ENCODE peak calls at places on chromosomes 11 and 22, in four cellular contexts. Y is keratinocyte, Q is adrenal gland, V is transverse colon. C is an unnamed sample.

GRCh38 chr11:119025978-119026766 is 4.5 kb downstream of the SLC37A4 start:
- DNase-seq in Y (no peak), Q (no peak), V (no peak), C (no peak)

GRCh38 chr11:14742849-14743248 is 99.2 kb downstream of the PDE3B start:
- DNase-seq in Y (no peak), Q (no peak), V (no peak), C (no peak)

GRCh38 chr11:27460571-27460970 is 12.0 kb downstream of the LGR4 start:
- DNase-seq in Y (no peak), Q (no peak), V (no peak), C (no peak)

GRCh38 chr11:36022891-36023290 is 79.0 kb downstream of the LDLRAD3 start:
- DNase-seq in Y (no peak), Q (no peak), V (no peak), C (no peak)

GRCh38 chr11:126118806-126119205 is 56.1 kb upstream of the CDON start:
- DNase-seq in Y (no peak), Q (no peak), V (no peak), C (no peak)

GRCh38 chr11:6323291-6323905 is 3.1 kb upstream of the CAVIN3 start:
- DNase-seq in Y (no peak), Q (no peak), V (no peak), C (no peak)

GRCh38 chr11:103700605-103701004 is 335.8 kb upstream of the DDI1 start:
- DNase-seq in Y (no peak), Q (peak; percentile 4), V (no peak), C (peak; percentile 85)

GRCh38 chr22:38733329-38734202 is 22.2 kb downstream of the SUN2 start:
- DNase-seq in Y (no peak), Q (peak; percentile 76), V (peak; percentile 70), C (peak; percentile 32)

GRCh38 chr11:92269021-92269420 is 44.4 kb downstream of the FAT3 start:
- DNase-seq in Y (no peak), Q (no peak), V (no peak), C (peak; percentile 75)

GRCh38 chr11:123678246-123678645 is 23.8 kb upstream of the SCN3B start:
- DNase-seq in Y (no peak), Q (no peak), V (no peak), C (no peak)

GRCh38 chr11:10809373-10810199 is 860 bp upstream of the EIF4G2 start:
- DNase-seq in Y (no peak), Q (peak; percentile 49), V (peak; percentile 46), C (peak; percentile 84)

GRCh38 chr11:120137187-120137610 is 714 bp downstream of the TRIM29 start:
- DNase-seq in Y (no peak), Q (no peak), V (peak; percentile 4), C (no peak)

GRCh38 chr11:124917115-124917637 is 1.9 kb upstream of the HEPN1 start:
- DNase-seq in Y (no peak), Q (no peak), V (no peak), C (peak; percentile 81)

GRCh38 chr11:131546218-131546895 is 175.9 kb downstream of the NTM start:
- DNase-seq in Y (no peak), Q (no peak), V (no peak), C (no peak)

GRCh38 chr11:34732831-34733230 is 111.9 kb downstream of the EHF start:
- DNase-seq in Y (no peak), Q (no peak), V (no peak), C (no peak)

GRCh38 chr11:76598426-76598839 is 72.1 kb downstream of the LRRC32 start:
- DNase-seq in Y (no peak), Q (peak; percentile 66), V (no peak), C (peak; percentile 73)

GRCh38 chr11:12170984-12171383 is 60.6 kb downstream of the MICAL2 start:
- DNase-seq in Y (no peak), Q (peak; percentile 37), V (no peak), C (peak; percentile 85)

GRCh38 chr11:122672892-122673291 is 17.4 kb downstream of the UBASH3B start:
- DNase-seq in Y (no peak), Q (peak; percentile 59), V (peak; percentile 16), C (no peak)

GRCh38 chr22:50071432-50072166 is 13.5 kb upstream of the TTLL8 start:
- DNase-seq in Y (no peak), Q (no peak), V (no peak), C (no peak)

GRCh38 chr22:30902496-30903357 is 65.8 kb downstream of the MORC2 start:
- DNase-seq in Y (no peak), Q (no peak), V (no peak), C (peak; percentile 19)

GRCh38 chr22:46923394-46923793 is 160.9 kb downstream of the TBC1D22A start:
- DNase-seq in Y (no peak), Q (no peak), V (no peak), C (no peak)

GRCh38 chr22:45504703-45505341 is 2.1 kb downstream of the FBLN1 start:
- DNase-seq in Y (no peak), Q (no peak), V (no peak), C (peak; percentile 80)
- TF ChIP-seq CTCF in Y (no peak), Q (no peak), V (no peak), C (no peak)

GRCh38 chr22:26485991-26486390 is 2.3 kb downstream of the SRRD start:
- DNase-seq in Y (no peak), Q (no peak), V (no peak), C (no peak)

GRCh38 chr22:26485013-26485412 is 1.3 kb downstream of the SRRD start:
- DNase-seq in Y (no peak), Q (no peak), V (no peak), C (no peak)

GRCh38 chr22:26484360-26484706 is 656 bp downstream of the SRRD start:
- DNase-seq in Y (no peak), Q (no peak), V (no peak), C (no peak)

GRCh38 chr22:26487996-26488395 is 4.3 kb downstream of the SRRD start:
- DNase-seq in Y (no peak), Q (no peak), V (no peak), C (peak; percentile 39)

DNA sequence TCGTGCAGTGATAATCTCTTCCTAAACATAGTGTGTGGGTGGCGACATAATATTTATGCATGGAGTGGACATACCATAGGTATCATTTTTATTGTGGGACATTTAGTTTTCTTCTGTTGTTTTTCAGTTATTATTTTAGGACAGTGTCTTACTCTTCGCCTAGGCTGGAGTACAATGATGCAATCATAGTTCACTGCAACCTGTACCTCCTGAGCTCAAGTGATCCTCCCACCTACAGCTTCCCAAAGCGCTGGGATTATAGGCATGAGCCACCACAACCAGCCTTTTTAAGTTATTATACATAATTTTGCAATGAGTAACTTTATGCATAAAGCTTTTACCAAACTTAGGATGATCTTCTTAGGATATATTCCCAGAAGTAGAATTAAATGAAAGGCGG is 2.7 kb downstream of the SRRD start:
- DNase-seq in Y (no peak), Q (no peak), V (no peak), C (no peak)
- H3K4me3 ChIP-seq in Y (no peak overlapping the region), Q (no peak overlapping the region), V (no peak overlapping the region), C (no peak overlapping the region)

DNA sequence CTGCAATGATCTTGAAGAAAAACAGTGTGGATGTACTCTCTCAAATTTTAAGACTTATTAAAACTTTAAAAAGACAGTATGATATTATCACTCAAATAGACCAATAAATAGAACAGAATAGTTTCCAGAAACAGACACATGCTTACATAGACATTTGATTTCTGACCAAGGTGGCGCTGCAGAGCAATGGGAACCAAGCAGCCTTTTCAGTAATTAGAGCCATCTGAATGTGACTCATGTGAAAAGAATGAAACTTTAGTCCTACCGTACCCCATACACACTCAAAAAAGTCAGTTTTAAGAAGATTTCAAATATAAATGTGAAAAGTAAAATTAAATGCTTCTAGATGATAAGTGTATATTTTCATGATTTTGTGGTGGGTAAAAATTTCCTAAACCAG is 74.2 kb upstream of the MS4A8 start:
- DNase-seq in Y (no peak), Q (peak; percentile 51), V (no peak), C (peak; percentile 65)
- TF ChIP-seq CTCF in Y (peak; percentile 50), Q (peak; percentile 28), V (no peak), C (peak; percentile 27)

DNA sequence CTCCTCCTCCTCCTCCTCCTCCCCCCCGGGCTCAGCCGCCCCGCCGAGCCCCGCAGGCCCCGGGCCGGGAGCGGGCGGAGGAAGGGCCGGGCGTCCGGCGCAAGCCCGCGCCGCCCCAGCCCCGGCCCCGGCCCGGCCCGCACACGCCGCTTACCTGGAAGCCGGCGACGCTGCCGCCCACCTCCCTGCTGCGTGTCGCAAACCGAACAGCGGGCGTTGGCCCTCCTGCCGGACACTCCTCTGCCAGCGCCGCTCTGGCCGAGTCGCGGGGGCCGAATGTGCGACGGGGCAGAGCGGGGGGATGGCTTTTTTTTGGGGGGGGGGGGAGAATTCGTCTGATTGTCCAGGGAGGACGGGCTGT is 1.1 kb downstream of the IGF2 start:
- DNase-seq in Y (no peak), Q (no peak), V (no peak), C (no peak)
- H3K4me3 ChIP-seq in Y (no peak overlapping the region), Q (no peak overlapping the region), V (no peak overlapping the region), C (no peak overlapping the region)

GRCh38 chr11:8328848-8329330 is 65.2 kb upstream of the LMO1 start:
- DNase-seq in Y (peak; percentile 83), Q (peak; percentile 97), V (peak; percentile 85), C (peak; percentile 90)
- TF ChIP-seq CTCF in Y (peak; percentile 95), Q (peak; percentile 78), V (peak; percentile 73), C (peak; percentile 94)

C was measured in cardiac fibroblast.